ENCODE peak calls at places on chromosomes 16 and 17, in six cellular contexts. M is HFFc6, J is ovary, O is Caco-2, A is lung, G is endodermal cell. F is an unnamed sample.

GRCh38 chr16:57893559-57894389 is 77.2 kb downstream of the CNGB1 start:
- DNase-seq in J (no peak), G (no peak), M (peak), A (peak), O (peak), F (no peak)

GRCh38 chr17:71572343-71572742 is 548.5 kb upstream of the SOX9 start:
- DNase-seq in J (no peak), G (no peak), M (no peak), A (no peak), O (no peak), F (no peak)

GRCh38 chr17:16977932-16978331 is 6.0 kb upstream of the TNFRSF13B start:
- DNase-seq in O (no peak), A (no peak), M (peak), J (no peak), G (no peak), F (no peak)

GRCh38 chr17:68709995-68710780 is 109.0 kb upstream of the FAM20A start:
- DNase-seq in O (no peak), A (no peak), M (peak), G (no peak), J (no peak), F (no peak)

GRCh38 chr16:24518498-24518897 is 20.9 kb upstream of the RBBP6 start:
- DNase-seq in A (no peak), J (no peak), G (no peak), O (no peak), M (no peak), F (no peak)

GRCh38 chr16:28297784-28298510 is 5.6 kb downstream of the SBK1 start:
- DNase-seq in O (no peak), G (peak), J (no peak), A (no peak), M (no peak), F (no peak)

GRCh38 chr17:2232244-2232638 is 71.3 kb downstream of the SMG6 start:
- DNase-seq in M (peak), J (no peak), G (no peak), A (no peak), O (no peak), F (no peak)

GRCh38 chr17:45775576-45776011 is 8.5 kb upstream of the CRHR1 start:
- DNase-seq in O (no peak), M (no peak), J (no peak), A (peak), G (no peak), F (no peak)

GRCh38 chr17:39186481-39187002 is 10.9 kb downstream of the CACNB1 start:
- DNase-seq in J (no peak), O (no peak), A (no peak), M (no peak), G (no peak), F (no peak)

GRCh38 chr16:85718682-85719081 is 29.9 kb upstream of the GINS2 start:
- DNase-seq in G (peak), O (no peak), A (no peak), M (no peak), J (no peak), F (no peak)

GRCh38 chr16:85563515-85564276 is 49.4 kb upstream of the GSE1 start:
- DNase-seq in G (peak), A (peak), M (no peak), O (no peak), J (peak), F (no peak)

GRCh38 chr17:14437176-14437575 is 136.3 kb downstream of the HS3ST3B1 start:
- DNase-seq in G (no peak), A (no peak), M (no peak), J (no peak), O (no peak), F (no peak)

GRCh38 chr17:39547713-39548478 is 59.8 kb downstream of the NEUROD2 start:
- DNase-seq in J (peak), O (peak), G (peak), A (peak), M (peak), F (peak)

GRCh38 chr16:85037050-85037410 is 9.4 kb downstream of the KIAA0513 start:
- DNase-seq in M (peak), J (no peak), A (no peak), G (no peak), O (no peak), F (no peak)

GRCh38 chr16:49599281-49599680 is 225.7 kb downstream of the C16orf78 start:
- DNase-seq in J (no peak), G (no peak), A (no peak), O (peak), M (no peak), F (no peak)

GRCh38 chr16:23570992-23571632 is 13.6 kb downstream of the UBFD1 start:
- DNase-seq in J (no peak), G (no peak), O (no peak), M (no peak), A (no peak), F (no peak)

GRCh38 chr17:46063239-46063638 is 64.2 kb downstream of the STH start:
- DNase-seq in G (no peak), M (peak), A (no peak), J (no peak), O (no peak), F (no peak)

GRCh38 chr17:27868565-27868964 is 24.6 kb downstream of the LYRM9 start:
- DNase-seq in M (no peak), G (no peak), O (peak), J (no peak), A (no peak), F (no peak)
- TF ChIP-seq CTCF in M (no peak), G (peak), O (peak), J (no peak), A (no peak), F (no peak)

GRCh38 chr16:35414563-35414962 is 1955.2 kb downstream of the TP53TG3F start:
- DNase-seq in O (no peak), G (no peak), A (no peak), M (no peak), J (no peak), F (no peak)

GRCh38 chr16:35410438-35410837 is 1951.0 kb downstream of the TP53TG3F start:
- DNase-seq in G (no peak), A (no peak), J (no peak), M (no peak), O (no peak), F (no peak)

GRCh38 chr16:35409503-35409902 is 1950.1 kb downstream of the TP53TG3F start:
- DNase-seq in M (no peak), O (no peak), J (no peak), G (no peak), A (no peak), F (no peak)

GRCh38 chr16:35411156-35411555 is 1951.7 kb downstream of the TP53TG3F start:
- DNase-seq in A (no peak), O (no peak), M (no peak), J (no peak), G (no peak), F (no peak)

GRCh38 chr16:35414139-35414538 is 1954.7 kb downstream of the TP53TG3F start:
- DNase-seq in M (no peak), A (no peak), G (no peak), O (no peak), J (no peak), F (no peak)
- TF ChIP-seq CTCF in M (no peak), A (no peak), G (no peak), O (no peak), J (no peak), F (no peak)

DNA sequence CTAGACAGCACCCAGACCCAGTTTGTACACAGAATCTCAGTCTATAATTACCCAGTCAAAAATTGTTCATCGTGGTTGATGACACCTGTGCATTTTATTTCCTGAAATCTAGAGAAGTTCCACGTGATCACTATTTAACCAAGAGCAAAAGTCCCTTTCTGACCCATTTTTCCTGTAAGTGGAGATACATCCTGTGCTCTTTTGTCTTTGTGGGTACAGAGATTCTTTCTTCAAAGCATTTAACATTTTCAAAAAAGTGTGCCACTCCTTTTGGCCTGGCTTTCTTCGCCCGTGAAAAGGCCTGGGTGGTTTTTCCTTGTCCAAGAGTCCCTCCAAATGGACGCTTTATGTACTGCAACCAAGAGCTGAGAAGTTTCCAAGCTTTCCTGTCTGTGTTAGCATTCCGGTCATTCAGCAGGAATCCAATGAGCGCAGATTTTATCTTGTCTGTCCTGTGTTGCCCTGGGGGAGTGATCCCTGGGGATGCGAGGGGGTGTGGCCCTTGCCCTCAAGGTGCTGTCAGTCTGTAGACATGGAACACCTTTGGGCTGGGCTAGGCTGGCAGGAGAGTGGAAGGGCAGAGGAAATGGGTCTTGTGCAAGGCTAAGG is 161.1 kb upstream of the CACNG5 start:
- DNase-seq in J (peak), O (peak), G (peak), M (peak), A (peak), F (peak)
- TF ChIP-seq CTCF in J (peak), O (peak), G (peak), M (peak), A (peak), F (peak)

GRCh38 chr17:79778504-79779087 is 648 bp downstream of the CBX2 start:
- DNase-seq in A (no peak), M (no peak), J (peak), O (no peak), G (peak), F (no peak)

GRCh38 chr17:79777844-79778503 is at the start of gene CBX2:
- DNase-seq in G (peak), M (peak), O (peak), A (peak), J (peak), F (peak)

GRCh38 chr17:79775635-79776034 is 2.3 kb upstream of the CBX2 start:
- DNase-seq in A (no peak), G (no peak), O (no peak), M (no peak), J (no peak), F (no peak)

GRCh38 chr17:79776378-79777165 is 1.4 kb upstream of the CBX2 start:
- DNase-seq in M (no peak), G (no peak), A (no peak), J (no peak), O (no peak), F (no peak)

GRCh38 chr17:79777166-79777843 is 643 bp upstream of the CBX2 start:
- DNase-seq in A (no peak), M (peak), O (peak), G (peak), J (peak), F (peak)
- TF ChIP-seq CTCF in A (no peak), M (peak), O (peak), G (peak), J (no peak), F (peak)

GRCh38 chr17:32341141-32341856 is 674 bp downstream of the C17orf75 start:
- DNase-seq in G (no peak), O (no peak), A (no peak), J (no peak), M (peak), F (no peak)
- TF ChIP-seq CTCF in G (peak), O (peak), A (no peak), J (no peak), M (peak), F (peak)

GRCh38 chr17:33778505-33779398 is 476.3 kb upstream of the CCL2 start:
- DNase-seq in G (peak), J (peak), A (no peak), M (peak), O (peak), F (peak)

GRCh38 chr17:33785281-33785680 is 469.8 kb upstream of the CCL2 start:
- DNase-seq in A (no peak), J (no peak), O (no peak), M (no peak), G (no peak), F (no peak)

GRCh38 chr17:33777674-33778073 is 477.4 kb upstream of the CCL2 start:
- DNase-seq in O (no peak), G (no peak), M (no peak), J (no peak), A (no peak), F (no peak)

GRCh38 chr17:33776903-33777302 is 478.2 kb upstream of the CCL2 start:
- DNase-seq in J (no peak), O (no peak), M (no peak), G (no peak), A (no peak), F (no peak)

DNA sequence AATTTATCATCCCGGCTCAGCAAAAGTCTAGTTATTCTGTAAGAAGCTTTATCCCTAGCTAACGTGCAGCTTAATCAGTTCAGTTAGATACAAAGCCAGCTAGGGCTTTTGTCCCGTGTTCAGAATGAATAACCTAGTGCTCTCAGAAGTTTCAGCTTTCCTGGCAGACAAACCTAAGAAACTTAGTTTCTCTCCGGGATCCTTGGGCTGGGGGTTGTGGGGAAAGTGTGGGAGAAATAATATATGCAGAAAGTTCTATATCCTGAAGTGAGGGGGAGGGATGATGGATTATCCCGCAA is 475.7 kb upstream of the CCL2 start:
- DNase-seq in G (no peak), O (no peak), M (no peak), A (no peak), J (no peak), F (no peak)
- TF ChIP-seq CTCF in G (no peak), O (no peak), M (peak), A (no peak), J (no peak), F (no peak)

DNA sequence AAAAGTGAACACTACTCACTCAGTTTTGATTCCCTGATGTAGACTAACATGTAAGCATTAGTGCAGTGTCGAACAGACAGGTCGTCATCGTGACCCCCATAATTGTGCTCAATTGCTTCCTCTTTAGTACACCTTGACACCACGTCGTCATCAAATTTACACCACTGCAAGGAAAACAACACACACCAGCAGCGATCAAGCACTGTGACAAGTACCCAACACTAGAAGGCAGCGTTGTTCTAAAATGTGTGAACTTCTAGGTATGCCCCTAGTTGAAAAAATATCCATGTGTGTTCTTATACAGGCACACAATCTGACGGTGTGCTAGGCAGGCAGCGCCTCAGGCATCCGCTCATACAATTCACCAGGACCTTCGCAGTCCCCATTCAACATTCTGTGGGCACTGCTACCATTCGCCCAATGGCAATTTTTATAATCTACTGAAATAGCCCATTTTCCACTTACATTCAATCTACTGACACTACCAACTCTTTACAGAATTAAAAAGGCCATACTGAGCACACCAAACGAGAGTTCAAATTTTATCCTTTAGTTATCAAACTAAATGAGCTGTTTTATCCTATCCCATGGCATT is 23.1 kb downstream of the LITAFD start:
- DNase-seq in J (no peak), A (no peak), M (peak), O (no peak), G (no peak), F (no peak)
- TF ChIP-seq CTCF in J (no peak), A (no peak), M (peak), O (peak), G (peak), F (peak)

DNA sequence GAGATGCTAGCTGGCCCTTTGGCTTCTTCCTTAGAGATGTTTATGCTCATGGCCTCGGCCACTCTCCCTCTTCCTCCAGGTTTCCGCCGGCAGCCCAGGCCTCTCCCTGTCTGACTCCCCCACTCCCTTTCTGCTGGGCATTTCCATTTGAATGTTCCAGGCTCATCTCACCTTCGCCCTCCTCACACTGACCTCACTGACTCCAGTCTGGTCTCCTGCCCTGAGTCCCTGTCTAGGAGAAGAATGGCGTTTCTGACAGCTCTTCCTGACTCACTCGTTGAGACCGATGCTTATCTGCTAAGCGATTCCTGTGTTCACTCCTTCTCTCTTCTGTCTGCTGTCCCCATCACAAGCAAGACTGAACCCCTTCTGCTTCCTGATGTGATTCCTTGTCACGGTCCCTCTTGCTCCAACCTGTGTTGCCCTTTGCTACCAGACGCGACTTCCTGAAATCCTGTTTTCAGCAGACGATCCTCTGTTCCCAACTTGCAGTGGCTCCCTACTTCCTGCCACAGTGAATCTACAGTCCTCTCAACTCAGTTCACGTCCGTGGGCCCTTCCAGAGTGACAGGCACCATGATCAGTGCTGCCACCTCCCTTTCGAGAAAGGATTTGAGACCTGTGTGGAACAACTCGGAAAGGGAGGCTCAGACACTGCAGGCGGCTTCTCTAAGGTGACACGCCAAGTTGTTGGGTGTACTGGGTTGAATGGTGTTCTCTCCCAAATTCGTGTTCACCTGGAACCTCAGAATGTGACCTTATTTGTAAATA is 176.4 kb downstream of the MSI2 start:
- DNase-seq in M (no peak), O (no peak), A (no peak), G (peak), J (no peak), F (no peak)
- TF ChIP-seq CTCF in M (no peak), O (no peak), A (no peak), G (no peak), J (no peak), F (no peak)